ENCODE peak calls at places on chromosomes 16 and 17, in six cellular contexts. D is nephron progenitor cell, G is PC-3, Y is Calu3, T is cardiac fibroblast, R is retinal pigment epithelial cell. J is an unnamed sample.

GRCh38 chr16:31386157-31386984 is 6.8 kb upstream of the ITGAD start:
- DNase-seq in G (peak; percentile 73), Y (peak; percentile 62), T (peak; percentile 83), D (no peak), R (no peak), J (peak; percentile 69)

GRCh38 chr17:15233022-15233805 is 31.9 kb downstream of the PMP22 start:
- DNase-seq in G (peak; percentile 79), R (no peak), D (no peak), T (peak; percentile 73), Y (no peak), J (peak; percentile 48)

GRCh38 chr16:9007177-9007794 is 43.6 kb upstream of the USP7 start:
- DNase-seq in D (peak; percentile 15), T (peak; percentile 45), Y (no peak), R (no peak), G (no peak), J (peak; percentile 23)

GRCh38 chr17:443109-443508 is 90.5 kb upstream of the RPH3AL start:
- DNase-seq in G (no peak), Y (no peak), T (no peak), R (no peak), D (no peak), J (no peak)

GRCh38 chr16:86798247-86799041 is 220.1 kb downstream of the FOXL1 start:
- DNase-seq in Y (peak; percentile 72), R (peak; percentile 34), G (peak; percentile 31), T (peak; percentile 4), D (no peak), J (no peak)

GRCh38 chr16:84085774-84086173 is 31.0 kb downstream of the MBTPS1 start:
- DNase-seq in G (no peak), Y (no peak), D (no peak), R (no peak), T (no peak), J (no peak)

GRCh38 chr17:66564992-66565465 is 262.6 kb downstream of the PRKCA start:
- DNase-seq in G (peak; percentile 46), D (no peak), T (peak; percentile 67), Y (no peak), R (no peak), J (peak; percentile 82)

GRCh38 chr17:35568561-35568960 is 7.9 kb upstream of the SLFN14 start:
- DNase-seq in R (no peak), G (peak; percentile 52), D (no peak), Y (peak; percentile 36), T (peak; percentile 70), J (peak; percentile 59)

GRCh38 chr16:67847064-67847861 is at the start of gene CENPT:
- DNase-seq in Y (peak; percentile 47), T (peak; percentile 72), D (no peak), G (peak; percentile 64), R (no peak), J (peak; percentile 57)

GRCh38 chr16:85709766-85710423 is 21.1 kb upstream of the GINS2 start:
- DNase-seq in Y (no peak), G (no peak), D (peak; percentile 53), R (no peak), T (no peak), J (no peak)

GRCh38 chr17:78137392-78138203 is 7.0 kb downstream of the TMC8 start:
- DNase-seq in Y (no peak), T (no peak), G (no peak), R (no peak), D (no peak), J (no peak)

GRCh38 chr16:24685539-24686432 is 43.7 kb upstream of the TNRC6A start:
- DNase-seq in T (peak; percentile 86), R (no peak), Y (peak; percentile 67), G (peak; percentile 17), D (peak; percentile 60), J (peak; percentile 90)

GRCh38 chr17:66507982-66508760 is 205.8 kb downstream of the PRKCA start:
- DNase-seq in Y (no peak), D (no peak), T (no peak), R (no peak), G (no peak), J (no peak)

GRCh38 chr16:34078697-34079096 is 619.3 kb downstream of the TP53TG3F start:
- DNase-seq in T (peak; percentile 13), D (no peak), R (peak; percentile 8), Y (no peak), G (no peak), J (no peak)

GRCh38 chr16:85429776-85430522 is 183.2 kb upstream of the GSE1 start:
- DNase-seq in Y (no peak), R (no peak), D (peak; percentile 0), T (no peak), G (no peak), J (no peak)

GRCh38 chr16:57564571-57565270 is 22.3 kb downstream of the ADGRG5 start:
- DNase-seq in R (peak; percentile 43), G (no peak), Y (no peak), T (peak; percentile 41), D (no peak), J (peak; percentile 33)

DNA sequence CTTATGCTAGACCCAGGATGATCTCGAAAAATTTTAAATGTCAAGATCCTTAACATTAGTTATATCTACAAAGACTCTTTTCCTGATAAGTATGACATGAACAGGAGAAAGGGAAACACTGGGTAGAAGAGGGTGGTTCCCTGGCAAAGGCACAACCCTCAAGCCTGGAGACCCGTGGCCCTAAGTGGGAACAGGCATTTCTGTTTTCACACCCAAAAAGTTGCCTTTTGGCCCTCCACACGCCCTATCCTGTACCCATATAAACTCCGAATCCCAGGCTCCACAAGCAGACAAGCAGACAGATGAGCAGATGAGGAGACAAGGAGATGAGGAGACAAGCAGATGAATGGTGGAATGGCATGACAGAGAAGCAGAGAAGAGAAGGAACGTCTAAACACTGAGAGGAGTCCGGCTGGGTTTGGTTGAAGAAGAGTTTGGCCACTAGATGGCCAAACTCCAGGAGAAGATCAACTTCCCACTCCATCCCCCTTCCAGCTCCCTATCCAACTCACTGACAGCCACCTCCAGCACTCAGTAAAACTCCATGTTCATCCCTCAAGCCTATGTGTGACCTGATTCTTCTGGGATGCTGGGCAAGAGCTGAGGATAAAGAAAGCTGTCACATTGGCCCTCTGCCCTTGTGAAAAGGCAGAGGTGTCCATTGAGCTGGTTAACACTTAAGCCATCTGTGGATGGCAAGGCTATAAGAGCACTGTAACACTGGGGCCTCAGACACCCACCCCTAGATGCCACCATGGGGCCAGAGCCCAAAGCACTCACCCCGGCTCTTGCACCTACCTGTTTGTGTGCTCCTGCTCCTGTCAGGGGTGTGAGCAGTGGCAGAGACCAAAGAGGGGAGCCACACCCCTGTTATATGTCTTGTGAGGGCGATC is 139.6 kb upstream of the FAM20A start:
- DNase-seq in G (no peak), R (no peak), T (no peak), Y (peak; percentile 8), D (no peak), J (no peak)
- TF ChIP-seq CTCF in G (peak; percentile 60), R (no peak), T (no peak), Y (peak; percentile 34), D (no peak), J (no peak)

DNA sequence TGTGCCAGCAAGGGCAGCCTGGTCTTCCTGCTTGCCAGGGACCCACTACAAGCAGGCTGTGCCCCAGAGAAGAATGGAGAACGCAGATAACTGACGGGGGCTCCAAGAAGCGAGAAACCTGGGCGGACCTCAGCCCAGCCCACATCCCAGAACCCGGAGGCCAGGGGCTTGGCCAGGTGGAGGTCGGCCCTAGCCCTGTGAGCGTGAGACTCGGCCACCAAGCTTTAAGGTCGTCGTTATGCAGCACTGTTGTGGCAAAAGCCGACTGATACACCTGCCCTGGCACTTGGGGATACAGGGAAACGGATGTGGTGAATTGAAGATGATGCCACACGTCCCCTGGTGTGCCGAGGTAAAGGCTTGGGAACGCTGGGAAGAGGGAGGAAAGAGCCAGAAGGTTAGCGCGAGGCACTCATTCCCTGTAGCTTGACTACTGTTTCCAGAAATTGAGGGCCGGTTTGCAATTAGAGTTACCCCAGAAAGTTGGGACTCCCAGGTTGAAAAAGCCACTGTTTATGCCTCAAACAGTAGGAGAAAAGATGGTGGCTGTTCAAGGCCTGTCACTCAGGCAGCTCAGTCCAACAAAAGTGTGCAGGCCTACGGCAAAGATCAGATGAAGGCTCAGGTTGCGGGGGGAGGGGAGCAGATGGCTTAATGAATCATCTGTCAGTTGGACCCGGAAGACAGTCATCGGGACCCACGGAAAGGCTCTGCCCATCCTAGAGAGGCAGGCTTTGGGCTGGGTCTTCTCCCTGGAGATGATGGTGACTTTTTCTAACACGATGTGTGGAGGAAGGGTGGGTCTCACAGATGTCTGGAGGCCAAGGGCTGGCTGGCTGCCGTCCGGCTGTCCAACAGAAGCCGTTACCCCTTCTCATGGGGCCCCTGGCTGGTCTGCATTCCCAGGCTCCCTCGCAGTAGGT is 45.6 kb upstream of the BAHCC1 start:
- DNase-seq in G (peak; percentile 77), Y (no peak), D (peak; percentile 63), R (no peak), T (no peak), J (peak; percentile 31)
- TF ChIP-seq CTCF in G (no peak), Y (no peak), D (no peak), R (no peak), T (no peak), J (no peak)

DNA sequence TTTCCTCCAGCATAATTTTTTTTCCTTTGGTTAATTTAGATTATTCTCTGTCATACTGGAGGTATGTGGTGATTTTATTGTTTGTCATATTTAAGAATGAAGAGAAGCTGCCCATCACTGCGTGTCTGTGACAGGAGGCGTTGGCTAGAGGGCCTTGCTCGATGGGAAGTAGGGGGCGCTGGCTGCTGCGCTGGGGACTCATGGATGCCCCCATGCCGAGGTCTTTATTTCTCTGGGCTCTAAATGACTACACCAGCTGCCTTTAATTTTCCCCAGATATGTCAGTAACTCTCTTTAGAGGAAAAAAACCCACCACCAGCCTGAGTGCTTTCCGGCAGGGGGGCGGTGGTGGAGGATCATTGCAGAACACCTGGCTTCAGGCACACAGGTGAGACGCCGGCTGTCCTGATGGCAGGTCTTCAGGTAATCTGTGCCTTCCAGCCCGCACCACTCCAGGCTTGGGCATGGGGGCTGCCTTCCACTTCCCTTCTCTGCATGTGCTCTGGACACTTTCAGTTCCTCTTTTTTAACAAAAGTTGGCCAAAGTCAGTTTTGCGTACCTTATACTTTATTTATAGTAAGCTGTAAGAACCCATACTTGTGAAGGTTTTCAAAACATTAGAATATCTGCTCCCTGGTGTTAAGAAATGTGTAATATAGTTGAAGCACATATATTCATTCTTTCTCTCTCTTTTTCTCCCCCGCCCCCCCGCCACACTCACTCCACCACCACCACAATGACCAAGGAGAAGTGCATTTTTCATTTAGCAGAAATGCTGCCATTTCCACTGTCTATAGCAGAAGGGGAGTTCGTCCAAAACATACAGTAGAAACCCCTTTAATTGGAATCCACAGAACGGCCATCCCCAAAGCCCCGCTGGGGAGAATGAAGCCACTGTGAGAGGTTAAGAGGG is 192.7 kb downstream of the RPTOR start:
- DNase-seq in Y (no peak), T (no peak), D (no peak), R (no peak), G (no peak), J (no peak)
- TF ChIP-seq CTCF in Y (no peak), T (no peak), D (no peak), R (no peak), G (no peak), J (no peak)

DNA sequence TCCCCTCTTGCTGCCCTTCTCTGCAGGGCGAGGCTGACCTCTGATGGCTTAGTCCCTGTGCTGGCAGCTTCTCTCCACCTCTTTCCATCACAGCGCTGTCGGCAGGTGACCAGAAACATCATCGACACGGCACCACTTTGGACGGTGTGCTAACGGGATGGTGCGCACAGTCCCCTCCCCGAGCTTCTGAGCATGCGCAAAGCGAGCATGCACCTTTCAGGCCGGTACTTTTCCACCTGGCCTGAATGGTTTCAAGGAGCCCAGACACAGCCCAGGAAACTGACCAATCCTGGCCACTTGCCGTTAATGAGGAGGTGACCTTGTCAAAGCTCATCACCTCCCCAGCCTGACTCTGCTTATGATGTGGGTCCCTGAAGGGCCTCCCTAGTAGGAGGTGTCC is 54.8 kb downstream of the MGAT5B start:
- DNase-seq in D (no peak), R (no peak), G (no peak), Y (no peak), T (no peak), J (no peak)
- TF ChIP-seq CTCF in D (no peak), R (no peak), G (no peak), Y (no peak), T (no peak), J (no peak)